ENCODE peak calls at places on chromosomes 6 and 20, in four cellular contexts. O is IMR-90, H is H1, C is K562. Y is an unnamed sample.

GRCh38 chr6:5936140-5936539 is 70.6 kb downstream of the NRN1 start:
- DNase-seq in C (no peak), H (no peak), O (no peak), Y (no peak)

GRCh38 chr6:1834231-1834630 is 224.5 kb downstream of the FOXC1 start:
- DNase-seq in O (no peak), C (no peak), H (no peak), Y (no peak)

GRCh38 chr20:14633507-14633906 is 296.1 kb upstream of the FLRT3 start:
- DNase-seq in O (no peak), H (no peak), C (no peak), Y (no peak)

GRCh38 chr6:111864138-111865048 is 8.9 kb downstream of the FYN start:
- DNase-seq in O (no peak), C (no peak), H (no peak), Y (no peak)

GRCh38 chr20:16035576-16035975 is 537.7 kb downstream of the KIF16B start:
- DNase-seq in O (no peak), C (no peak), H (no peak), Y (no peak)

GRCh38 chr6:17457405-17457804 is 64.0 kb downstream of the CAP2 start:
- DNase-seq in O (no peak), C (no peak), H (no peak), Y (no peak)

GRCh38 chr6:157235600-157236039 is 87.7 kb downstream of the TMEM242 start:
- DNase-seq in C (no peak), O (peak; percentile 33), H (no peak), Y (no peak)

GRCh38 chr6:139839506-139840156 is 465.2 kb upstream of the CITED2 start:
- DNase-seq in H (no peak), O (no peak), C (no peak), Y (no peak)

GRCh38 chr6:132118144-132118543 is 167.0 kb upstream of the CCN2 start:
- DNase-seq in H (no peak), O (no peak), C (no peak), Y (no peak)

GRCh38 chr6:109454483-109455160 is 950 bp downstream of the MICAL1 start:
- DNase-seq in O (peak; percentile 28), C (no peak), H (no peak), Y (peak; percentile 48)

GRCh38 chr6:160297310-160297709 is 38.7 kb upstream of the SLC22A2 start:
- DNase-seq in O (no peak), C (no peak), H (no peak), Y (no peak)

GRCh38 chr6:11232968-11233626 is 629 bp upstream of the NEDD9 start:
- DNase-seq in O (peak; percentile 22), H (peak; percentile 50), C (peak; percentile 23), Y (no peak)

GRCh38 chr20:19327401-19327800 is 115.0 kb downstream of the SLC24A3 start:
- DNase-seq in C (no peak), H (no peak), O (no peak), Y (no peak)

GRCh38 chr6:139855741-139856206 is 481.3 kb upstream of the CITED2 start:
- DNase-seq in C (no peak), H (no peak), O (peak; percentile 76), Y (no peak)

GRCh38 chr6:52261229-52261628 is 16.9 kb upstream of the IL17F start:
- DNase-seq in C (no peak), O (peak; percentile 87), H (no peak), Y (no peak)

GRCh38 chr20:49909499-49910339 is 5.6 kb downstream of the SPATA2 start:
- DNase-seq in O (no peak), C (peak; percentile 44), H (no peak), Y (no peak)

GRCh38 chr6:52517502-52518278 is 59.2 kb downstream of the TRAM2 start:
- DNase-seq in O (peak; percentile 98), H (peak; percentile 57), C (peak; percentile 82), Y (no peak)

GRCh38 chr20:21808863-21809664 is 103.6 kb downstream of the PAX1 start:
- DNase-seq in C (peak; percentile 71), H (peak; percentile 97), O (no peak), Y (no peak)

GRCh38 chr6:17313971-17314370 is 32.8 kb downstream of the RBM24 start:
- DNase-seq in C (no peak), O (no peak), H (no peak), Y (no peak)

GRCh38 chr6:31272856-31273626 is 1.1 kb upstream of the HLA-C start:
- DNase-seq in C (no peak), O (no peak), H (no peak), Y (no peak)

GRCh38 chr6:144334150-144334708 is 49.1 kb downstream of the UTRN start:
- DNase-seq in O (no peak), C (no peak), H (peak; percentile 44), Y (no peak)

GRCh38 chr6:33583591-33584155 is 3.6 kb upstream of the BAK1 start:
- DNase-seq in H (peak; percentile 82), O (no peak), C (peak; percentile 70), Y (no peak)

GRCh38 chr6:28167068-28167467 is 25.4 kb downstream of the ZKSCAN8 start:
- DNase-seq in C (no peak), O (peak; percentile 92), H (no peak), Y (no peak)

GRCh38 chr20:19264191-19264590 is 51.7 kb downstream of the SLC24A3 start:
- DNase-seq in O (no peak), H (no peak), C (no peak), Y (no peak)

GRCh38 chr6:158789115-158789917 is 29.9 kb downstream of the EZR start:
- DNase-seq in O (no peak), C (no peak), H (no peak), Y (no peak)

GRCh38 chr6:139409026-139409425 is 34.6 kb upstream of the CITED2 start:
- DNase-seq in C (no peak), H (no peak), O (peak; percentile 77), Y (no peak)

GRCh38 chr6:144896296-144896695 is 611.2 kb downstream of the UTRN start:
- DNase-seq in H (no peak), O (no peak), C (no peak), Y (no peak)

GRCh38 chr6:37081042-37081607 is 75.7 kb downstream of the FGD2 start:
- DNase-seq in C (no peak), O (no peak), H (no peak), Y (no peak)

GRCh38 chr6:137873273-137873762 is 6.3 kb downstream of the TNFAIP3 start:
- DNase-seq in O (peak; percentile 92), H (no peak), C (no peak), Y (peak; percentile 95)

DNA sequence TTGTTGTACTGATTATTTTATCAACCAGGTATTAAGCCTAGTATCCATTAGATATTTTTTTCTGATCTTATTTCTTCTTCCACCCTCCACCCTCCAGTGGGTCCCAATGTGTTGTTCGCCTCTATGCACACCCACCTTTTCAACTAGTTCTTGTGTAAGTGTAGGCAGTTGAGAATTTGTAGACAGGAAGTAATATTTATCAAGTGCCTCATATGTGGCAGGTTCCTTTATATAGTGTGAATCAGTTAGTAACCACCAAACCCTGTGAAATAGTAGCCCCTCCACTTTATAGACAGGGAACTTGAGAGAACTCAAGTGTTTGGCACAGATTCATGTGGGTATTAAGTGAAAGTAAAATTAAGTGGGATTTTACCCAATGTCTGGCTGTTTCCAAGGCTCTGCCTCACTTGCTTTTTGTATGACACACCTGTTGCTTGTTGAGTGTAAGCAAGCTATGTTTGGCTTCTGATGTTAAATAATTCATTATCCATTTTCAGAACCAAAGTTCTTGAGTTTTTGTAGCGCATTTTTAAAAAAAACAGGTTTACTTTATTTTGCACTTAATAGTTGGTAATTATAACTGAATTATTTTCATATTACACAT is 24.7 kb downstream of the AFDN start:
- DNase-seq in H (no peak), O (no peak), C (no peak), Y (no peak)
- TF ChIP-seq CHD1 in H (no peak), O (no peak), C (no peak), Y (no peak)

GRCh38 chr6:76453270-76453669 is 380.8 kb upstream of the IMPG1 start:
- DNase-seq in H (no peak), C (no peak), O (no peak), Y (no peak)

GRCh38 chr6:76448109-76448508 is 375.6 kb upstream of the IMPG1 start:
- DNase-seq in C (no peak), H (no peak), O (no peak), Y (no peak)

DNA sequence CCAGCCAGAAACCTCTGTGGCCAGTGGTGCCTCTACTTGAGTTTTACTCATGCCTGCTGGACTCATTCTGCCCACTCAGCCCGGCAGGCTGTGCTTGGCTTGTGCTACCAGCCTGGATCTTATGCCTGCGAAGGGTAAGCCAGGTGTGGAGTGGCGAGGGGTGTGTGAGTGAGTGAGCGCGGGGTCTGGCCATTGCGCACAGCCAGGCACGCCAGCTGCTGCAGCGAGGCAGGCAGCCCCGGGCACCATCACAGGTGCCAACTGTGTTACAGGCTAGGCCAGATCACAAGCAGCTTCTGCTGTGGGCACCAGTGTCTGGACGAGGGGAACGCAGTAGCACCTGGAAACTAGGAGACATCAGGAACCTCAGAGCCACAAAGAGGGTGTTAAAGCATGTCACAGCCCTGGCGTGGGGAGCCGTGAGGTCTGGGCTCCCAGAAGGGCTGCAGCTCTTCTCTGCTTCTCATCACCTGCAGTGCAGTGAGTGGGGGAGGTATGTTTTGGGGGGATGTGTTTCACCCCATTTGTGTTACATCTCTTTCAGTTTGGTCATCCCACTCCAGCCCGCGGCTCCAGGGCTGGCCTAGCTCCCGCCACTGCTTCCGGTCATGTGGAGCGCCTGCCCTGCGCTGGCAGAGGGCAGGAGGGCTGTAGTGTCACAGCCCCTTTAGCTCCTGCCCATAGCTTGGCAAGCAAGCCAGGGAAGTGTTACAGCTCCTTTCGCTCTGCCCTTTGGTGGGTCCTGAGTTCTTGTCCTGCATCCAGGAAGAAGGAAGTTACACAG is 379.7 kb upstream of the IMPG1 start:
- DNase-seq in O (no peak), H (no peak), C (no peak), Y (no peak)
- TF ChIP-seq CHD1 in O (no peak), H (no peak), C (no peak), Y (no peak)

GRCh38 chr20:37573626-37574198 is 46.0 kb upstream of the BLCAP start:
- DNase-seq in H (no peak), O (no peak), C (no peak), Y (no peak)

GRCh38 chr20:37574199-37574890 is 46.7 kb upstream of the BLCAP start:
- DNase-seq in H (no peak), O (no peak), C (no peak), Y (no peak)

GRCh38 chr20:37576911-37577310 is 49.2 kb upstream of the BLCAP start:
- DNase-seq in H (no peak), O (no peak), C (no peak), Y (no peak)

GRCh38 chr20:37577972-37578371 is 50.3 kb upstream of the BLCAP start:
- DNase-seq in O (no peak), C (no peak), H (no peak), Y (no peak)

DNA sequence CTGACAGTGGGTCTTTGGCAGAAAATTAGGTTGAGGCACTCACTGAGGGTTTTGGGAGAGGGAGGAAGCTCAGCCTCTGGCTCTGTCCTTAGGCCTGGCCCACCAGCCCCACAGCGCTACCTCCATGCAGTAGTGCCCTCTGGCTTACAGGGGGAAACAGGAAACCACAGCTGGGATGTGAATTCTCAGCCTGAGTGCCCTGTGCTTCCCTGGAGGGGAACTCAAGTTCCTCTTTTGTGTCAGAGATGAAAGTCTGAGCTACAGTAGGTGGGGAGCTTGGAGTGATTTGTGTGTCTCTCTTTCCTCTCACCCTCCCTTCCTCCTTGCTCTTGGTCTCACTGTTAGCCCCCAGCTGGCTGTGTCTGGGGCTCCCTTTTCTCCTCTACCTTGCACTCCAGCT is 48.2 kb upstream of the BLCAP start:
- DNase-seq in C (no peak), H (no peak), O (no peak), Y (peak; percentile 36)
- TF ChIP-seq CHD1 in C (no peak), H (no peak), O (no peak), Y (no peak)

DNA sequence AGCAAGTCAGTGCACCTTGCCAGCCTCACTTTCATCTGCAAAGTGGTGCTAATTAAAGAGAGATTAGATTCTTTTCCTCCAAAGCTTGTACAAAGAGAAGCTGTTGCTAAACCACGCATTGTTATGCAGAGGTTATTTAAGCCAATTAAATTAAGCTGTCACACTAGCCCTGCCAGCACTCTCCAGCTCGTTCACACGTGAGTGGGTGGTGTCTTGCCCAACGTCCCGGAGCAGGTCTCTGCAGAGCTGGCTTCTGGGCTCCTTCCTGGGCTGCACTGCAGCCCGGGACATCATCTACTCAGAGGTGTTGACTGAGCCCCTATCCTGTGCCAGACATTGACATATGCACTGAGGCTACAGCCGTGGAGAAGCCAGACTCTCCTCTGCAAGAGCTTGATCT is 401.6 kb upstream of the SULF2 start:
- DNase-seq in H (no peak), C (no peak), O (no peak), Y (no peak)
- TF ChIP-seq CHD1 in H (no peak), C (no peak), O (no peak), Y (no peak)

Y was measured in GM12878.